ENCODE peak calls at places on chromosome 13, in six cellular contexts. E is NCI-H510A treated with DMSO at 0.1 percent for 48 hours, I is NCI-H1436, Y is mesendoderm, H is MCF 10A, F is germinal center. Q is an unnamed sample.

GRCh38 chr13:51636349-51636890 is 52.2 kb downstream of the WDFY2 start:
- DNase-seq in E (peak), Y (no peak), F (no peak), H (no peak), I (no peak), Q (no peak)

GRCh38 chr13:34942732-34943674 is 933 bp downstream of the NBEA start:
- DNase-seq in I (no peak), H (no peak), F (peak), Y (peak), E (peak), Q (peak)

GRCh38 chr13:85864963-85865530 is 65.8 kb upstream of the SLITRK6 start:
- DNase-seq in Y (peak), E (peak), F (no peak), H (peak), I (no peak), Q (peak)

GRCh38 chr13:23433171-23434153 is at the start of gene SACS:
- DNase-seq in I (no peak), E (no peak), F (no peak), H (no peak), Y (peak), Q (peak)

GRCh38 chr13:27120011-27120410 is 51.6 kb downstream of the USP12 start:
- DNase-seq in I (no peak), F (no peak), H (no peak), Y (no peak), E (no peak), Q (no peak)

GRCh38 chr13:44523176-44524017 is 52.7 kb downstream of the TSC22D1 start:
- DNase-seq in I (no peak), Y (peak), E (no peak), H (peak), F (no peak), Q (peak)

GRCh38 chr13:114097504-114097892 is 34.9 kb downstream of the RASA3 start:
- DNase-seq in H (no peak), Y (no peak), I (no peak), E (no peak), F (no peak), Q (no peak)

GRCh38 chr13:44879452-44880058 is 109.7 kb downstream of the NUFIP1 start:
- DNase-seq in E (no peak), I (no peak), Y (peak), F (peak), H (peak), Q (peak)

GRCh38 chr13:39196957-39197644 is 158.8 kb downstream of the NHLRC3 start:
- DNase-seq in Y (no peak), E (no peak), H (peak), F (no peak), I (peak), Q (no peak)

GRCh38 chr13:79621902-79622301 is 140.9 kb downstream of the NDFIP2 start:
- DNase-seq in H (peak), I (no peak), F (no peak), E (no peak), Y (no peak), Q (no peak)

GRCh38 chr13:102400619-102401125 is 1.2 kb downstream of the FGF14 start:
- DNase-seq in I (no peak), Y (peak), H (no peak), E (no peak), F (no peak), Q (peak)

GRCh38 chr13:75250526-75251183 is 231.3 kb downstream of the TBC1D4 start:
- DNase-seq in H (peak), I (no peak), Y (no peak), E (no peak), F (no peak), Q (peak)

GRCh38 chr13:47277774-47278173 is 380.9 kb upstream of the HTR2A start:
- DNase-seq in I (no peak), H (peak), Y (no peak), E (no peak), F (no peak), Q (no peak)

GRCh38 chr13:74134777-74135305 is 637 bp upstream of the KLF12 start:
- DNase-seq in F (peak), E (peak), I (peak), H (peak), Y (peak), Q (peak)

GRCh38 chr13:98910501-98910951 is 67.3 kb downstream of the DOCK9 start:
- DNase-seq in Y (peak), I (no peak), H (peak), F (no peak), E (no peak), Q (peak)

GRCh38 chr13:113672002-113672651 is 5.1 kb downstream of the GRK1 start:
- DNase-seq in Y (no peak), F (no peak), E (no peak), H (no peak), I (no peak), Q (no peak)

GRCh38 chr13:50589139-50589538 is 254.4 kb downstream of the DLEU7 start:
- DNase-seq in I (no peak), F (no peak), E (no peak), H (peak), Y (no peak), Q (peak)

GRCh38 chr13:21998279-21998678 is 327.4 kb downstream of the FGF9 start:
- DNase-seq in H (no peak), E (peak), Y (peak), I (no peak), F (no peak), Q (no peak)

GRCh38 chr13:91817250-91817649 is 418.8 kb downstream of the GPC5 start:
- DNase-seq in F (no peak), I (no peak), E (peak), Y (no peak), H (peak), Q (no peak)

GRCh38 chr13:76879211-76879875 is 6.9 kb downstream of the KCTD12 start:
- DNase-seq in I (no peak), F (peak), E (no peak), Y (no peak), H (peak), Q (peak)

GRCh38 chr13:47831265-47831664 is 169.8 kb downstream of the SUCLA2 start:
- DNase-seq in Y (no peak), H (peak), I (no peak), E (no peak), F (no peak), Q (no peak)

GRCh38 chr13:76948139-76948538 is at the start of gene ACOD1:
- DNase-seq in E (no peak), F (no peak), I (no peak), H (no peak), Y (no peak), Q (no peak)

GRCh38 chr13:64154514-64154913 is 2738.9 kb upstream of the PCDH20 start:
- DNase-seq in Y (peak), E (no peak), H (peak), I (no peak), F (no peak), Q (no peak)

GRCh38 chr13:113749956-113750355 is 9.1 kb upstream of the TMEM255B start:
- DNase-seq in I (no peak), H (no peak), F (no peak), Y (no peak), E (no peak), Q (no peak)

GRCh38 chr13:46374710-46375109 is 12.3 kb downstream of the RUBCNL start:
- DNase-seq in E (no peak), I (no peak), Y (no peak), H (no peak), F (peak), Q (no peak)

GRCh38 chr13:63680704-63681103 is 2265.1 kb upstream of the PCDH20 start:
- DNase-seq in E (no peak), H (no peak), I (peak), Y (peak), F (no peak), Q (no peak)

GRCh38 chr13:51015973-51016372 is 95.1 kb downstream of the C13orf42 start:
- DNase-seq in E (peak), Y (no peak), F (no peak), H (peak), I (peak), Q (no peak)

GRCh38 chr13:112776971-112777370 is 87.1 kb downstream of the ATP11A start:
- DNase-seq in H (no peak), E (no peak), F (no peak), I (no peak), Y (no peak), Q (no peak)

GRCh38 chr13:101258071-101258470 is 158.2 kb downstream of the NALCN start:
- DNase-seq in E (no peak), I (peak), F (no peak), H (peak), Y (peak), Q (peak)

GRCh38 chr13:24263652-24264051 is 45.7 kb upstream of the C1QTNF9 start:
- DNase-seq in E (no peak), Y (no peak), F (no peak), H (no peak), I (no peak), Q (peak)

GRCh38 chr13:113650275-113650674 is 7.7 kb downstream of the ATP4B start:
- DNase-seq in I (no peak), Y (no peak), H (no peak), F (no peak), E (no peak), Q (no peak)

Q was measured in hepatic stellate cell.